ENCODE peak calls at places on chromosome X, in eight cellular contexts. One of them, this sample, is unnamed.

GRCh38 chrX:22135171-22135711 is 103.1 kb downstream of the PHEX start:
- DNase-seq in Karpas-422: no peak
- DNase-seq in iris pigment epithelial cell: peak; percentile 67
- DNase-seq in effector memory CD4-positive, alpha-beta T cell: no peak
- DNase-seq in iPS-NIHi11: no peak
- DNase-seq in WTC11: no peak
- DNase-seq in NCI-H1694 treated with DMSO at 0.1 percent for 48 hours: peak; percentile 71
- DNase-seq in astrocyte of the hippocampus: peak; percentile 43
- DNase-seq in this sample: peak; percentile 56

GRCh38 chrX:1598876-1599790 is 7.7 kb downstream of the AKAP17A start:
- DNase-seq in Karpas-422: no peak
- DNase-seq in iris pigment epithelial cell: no peak
- DNase-seq in effector memory CD4-positive, alpha-beta T cell: no peak
- DNase-seq in iPS-NIHi11: no peak
- DNase-seq in WTC11: no peak
- DNase-seq in NCI-H1694 treated with DMSO at 0.1 percent for 48 hours: no peak
- DNase-seq in astrocyte of the hippocampus: no peak
- DNase-seq in this sample: no peak

GRCh38 chrX:22666441-22666840 is 333.3 kb upstream of the DDX53 start:
- DNase-seq in Karpas-422: peak; percentile 82
- DNase-seq in iris pigment epithelial cell: peak; percentile 19
- DNase-seq in effector memory CD4-positive, alpha-beta T cell: no peak
- DNase-seq in iPS-NIHi11: peak; percentile 37
- DNase-seq in WTC11: peak; percentile 46
- DNase-seq in NCI-H1694 treated with DMSO at 0.1 percent for 48 hours: no peak
- DNase-seq in astrocyte of the hippocampus: no peak
- DNase-seq in this sample: no peak

GRCh38 chrX:111262086-111262485 is 8.2 kb downstream of the CAPN6 start:
- DNase-seq in Karpas-422: no peak
- DNase-seq in iris pigment epithelial cell: peak; percentile 14
- DNase-seq in effector memory CD4-positive, alpha-beta T cell: no peak
- DNase-seq in iPS-NIHi11: no peak
- DNase-seq in WTC11: no peak
- DNase-seq in NCI-H1694 treated with DMSO at 0.1 percent for 48 hours: no peak
- DNase-seq in astrocyte of the hippocampus: peak; percentile 16
- DNase-seq in this sample: no peak

GRCh38 chrX:119055650-119056049 is 17.1 kb upstream of the CT47C1 start:
- DNase-seq in Karpas-422: no peak
- DNase-seq in iris pigment epithelial cell: no peak
- DNase-seq in effector memory CD4-positive, alpha-beta T cell: no peak
- DNase-seq in iPS-NIHi11: no peak
- DNase-seq in WTC11: no peak
- DNase-seq in NCI-H1694 treated with DMSO at 0.1 percent for 48 hours: no peak
- DNase-seq in astrocyte of the hippocampus: peak; percentile 8
- DNase-seq in this sample: no peak

GRCh38 chrX:152819732-152820131 is 10.8 kb downstream of the CETN2 start:
- DNase-seq in Karpas-422: peak; percentile 6
- DNase-seq in iris pigment epithelial cell: peak; percentile 36
- DNase-seq in effector memory CD4-positive, alpha-beta T cell: no peak
- DNase-seq in iPS-NIHi11: no peak
- DNase-seq in WTC11: no peak
- DNase-seq in NCI-H1694 treated with DMSO at 0.1 percent for 48 hours: no peak
- DNase-seq in astrocyte of the hippocampus: no peak
- DNase-seq in this sample: no peak

GRCh38 chrX:53265771-53266170 is 15.6 kb downstream of the IQSEC2 start:
- DNase-seq in Karpas-422: no peak
- DNase-seq in iris pigment epithelial cell: peak; percentile 69
- DNase-seq in effector memory CD4-positive, alpha-beta T cell: no peak
- DNase-seq in iPS-NIHi11: no peak
- DNase-seq in WTC11: no peak
- DNase-seq in NCI-H1694 treated with DMSO at 0.1 percent for 48 hours: no peak
- DNase-seq in astrocyte of the hippocampus: no peak
- DNase-seq in this sample: peak; percentile 13

GRCh38 chrX:133786382-133786781 is 199.0 kb downstream of the GPC3 start:
- DNase-seq in Karpas-422: no peak
- DNase-seq in iris pigment epithelial cell: no peak
- DNase-seq in effector memory CD4-positive, alpha-beta T cell: no peak
- DNase-seq in iPS-NIHi11: no peak
- DNase-seq in WTC11: no peak
- DNase-seq in NCI-H1694 treated with DMSO at 0.1 percent for 48 hours: peak; percentile 7
- DNase-seq in astrocyte of the hippocampus: no peak
- DNase-seq in this sample: no peak

GRCh38 chrX:133988010-133988409 is 2.6 kb upstream of the GPC3 start:
- DNase-seq in Karpas-422: no peak
- DNase-seq in iris pigment epithelial cell: no peak
- DNase-seq in effector memory CD4-positive, alpha-beta T cell: no peak
- DNase-seq in iPS-NIHi11: no peak
- DNase-seq in WTC11: no peak
- DNase-seq in NCI-H1694 treated with DMSO at 0.1 percent for 48 hours: no peak
- DNase-seq in astrocyte of the hippocampus: no peak
- DNase-seq in this sample: no peak

GRCh38 chrX:7586126-7586525 is 256.8 kb upstream of the VCX start:
- DNase-seq in Karpas-422: peak; percentile 77
- DNase-seq in iris pigment epithelial cell: peak; percentile 46
- DNase-seq in effector memory CD4-positive, alpha-beta T cell: no peak
- DNase-seq in iPS-NIHi11: peak; percentile 4
- DNase-seq in WTC11: no peak
- DNase-seq in NCI-H1694 treated with DMSO at 0.1 percent for 48 hours: no peak
- DNase-seq in astrocyte of the hippocampus: peak; percentile 51
- DNase-seq in this sample: peak; percentile 46

GRCh38 chrX:323721-324628 is 5.4 kb upstream of the GTPBP6 start:
- DNase-seq in Karpas-422: peak; percentile 81
- DNase-seq in iris pigment epithelial cell: peak; percentile 71
- DNase-seq in effector memory CD4-positive, alpha-beta T cell: peak; percentile 28
- DNase-seq in iPS-NIHi11: no peak
- DNase-seq in WTC11: peak; percentile 76
- DNase-seq in NCI-H1694 treated with DMSO at 0.1 percent for 48 hours: no peak
- DNase-seq in astrocyte of the hippocampus: peak; percentile 71
- DNase-seq in this sample: peak; percentile 30

GRCh38 chrX:108437789-108438623 is at the start of gene COL4A6:
- DNase-seq in Karpas-422: no peak
- DNase-seq in iris pigment epithelial cell: peak; percentile 24
- DNase-seq in effector memory CD4-positive, alpha-beta T cell: no peak
- DNase-seq in iPS-NIHi11: peak; percentile 51
- DNase-seq in WTC11: peak; percentile 73
- DNase-seq in NCI-H1694 treated with DMSO at 0.1 percent for 48 hours: no peak
- DNase-seq in astrocyte of the hippocampus: peak; percentile 64
- DNase-seq in this sample: no peak

GRCh38 chrX:48022740-48023139 is 16.0 kb downstream of the SPACA5 start:
- DNase-seq in Karpas-422: peak; percentile 4
- DNase-seq in iris pigment epithelial cell: no peak
- DNase-seq in effector memory CD4-positive, alpha-beta T cell: no peak
- DNase-seq in iPS-NIHi11: no peak
- DNase-seq in WTC11: no peak
- DNase-seq in NCI-H1694 treated with DMSO at 0.1 percent for 48 hours: no peak
- DNase-seq in astrocyte of the hippocampus: no peak
- DNase-seq in this sample: no peak

GRCh38 chrX:50536955-50537354 is 66.3 kb upstream of the DGKK start:
- DNase-seq in Karpas-422: no peak
- DNase-seq in iris pigment epithelial cell: no peak
- DNase-seq in effector memory CD4-positive, alpha-beta T cell: no peak
- DNase-seq in iPS-NIHi11: no peak
- DNase-seq in WTC11: no peak
- DNase-seq in NCI-H1694 treated with DMSO at 0.1 percent for 48 hours: no peak
- DNase-seq in astrocyte of the hippocampus: no peak
- DNase-seq in this sample: no peak

GRCh38 chrX:16479206-16479869 is 170.6 kb upstream of the S100G start:
- DNase-seq in Karpas-422: no peak
- DNase-seq in iris pigment epithelial cell: peak; percentile 78
- DNase-seq in effector memory CD4-positive, alpha-beta T cell: no peak
- DNase-seq in iPS-NIHi11: no peak
- DNase-seq in WTC11: no peak
- DNase-seq in NCI-H1694 treated with DMSO at 0.1 percent for 48 hours: no peak
- DNase-seq in astrocyte of the hippocampus: peak; percentile 5
- DNase-seq in this sample: no peak

GRCh38 chrX:148333989-148334388 is 166.4 kb upstream of the AFF2 start:
- DNase-seq in Karpas-422: peak; percentile 50
- DNase-seq in iris pigment epithelial cell: no peak
- DNase-seq in effector memory CD4-positive, alpha-beta T cell: no peak
- DNase-seq in iPS-NIHi11: no peak
- DNase-seq in WTC11: no peak
- DNase-seq in NCI-H1694 treated with DMSO at 0.1 percent for 48 hours: no peak
- DNase-seq in astrocyte of the hippocampus: no peak
- DNase-seq in this sample: no peak

GRCh38 chrX:52867610-52868348 is at the start of gene XAGE3:
- DNase-seq in Karpas-422: no peak
- DNase-seq in iris pigment epithelial cell: no peak
- DNase-seq in effector memory CD4-positive, alpha-beta T cell: no peak
- DNase-seq in iPS-NIHi11: no peak
- DNase-seq in WTC11: no peak
- DNase-seq in NCI-H1694 treated with DMSO at 0.1 percent for 48 hours: no peak
- DNase-seq in astrocyte of the hippocampus: no peak
- DNase-seq in this sample: no peak

GRCh38 chrX:45668686-45669443 is 468.2 kb upstream of the DIPK2B start:
- DNase-seq in Karpas-422: no peak
- DNase-seq in iris pigment epithelial cell: peak; percentile 94
- DNase-seq in effector memory CD4-positive, alpha-beta T cell: no peak
- DNase-seq in iPS-NIHi11: no peak
- DNase-seq in WTC11: no peak
- DNase-seq in NCI-H1694 treated with DMSO at 0.1 percent for 48 hours: no peak
- DNase-seq in astrocyte of the hippocampus: peak; percentile 88
- DNase-seq in this sample: peak; percentile 39

GRCh38 chrX:71224098-71224708 is 1.2 kb downstream of the GJB1 start:
- DNase-seq in Karpas-422: no peak
- DNase-seq in iris pigment epithelial cell: no peak
- DNase-seq in effector memory CD4-positive, alpha-beta T cell: no peak
- DNase-seq in iPS-NIHi11: peak; percentile 42
- DNase-seq in WTC11: no peak
- DNase-seq in NCI-H1694 treated with DMSO at 0.1 percent for 48 hours: no peak
- DNase-seq in astrocyte of the hippocampus: no peak
- DNase-seq in this sample: no peak

GRCh38 chrX:150940844-150941495 is 42.2 kb upstream of the HMGB3 start:
- DNase-seq in Karpas-422: no peak
- DNase-seq in iris pigment epithelial cell: no peak
- DNase-seq in effector memory CD4-positive, alpha-beta T cell: no peak
- DNase-seq in iPS-NIHi11: no peak
- DNase-seq in WTC11: no peak
- DNase-seq in NCI-H1694 treated with DMSO at 0.1 percent for 48 hours: no peak
- DNase-seq in astrocyte of the hippocampus: no peak
- DNase-seq in this sample: no peak

GRCh38 chrX:19372170-19373033 is 28.7 kb downstream of the PDHA1 start:
- DNase-seq in Karpas-422: peak; percentile 85
- DNase-seq in iris pigment epithelial cell: peak; percentile 68
- DNase-seq in effector memory CD4-positive, alpha-beta T cell: peak; percentile 42
- DNase-seq in iPS-NIHi11: peak; percentile 69
- DNase-seq in WTC11: peak; percentile 69
- DNase-seq in NCI-H1694 treated with DMSO at 0.1 percent for 48 hours: peak; percentile 6
- DNase-seq in astrocyte of the hippocampus: peak; percentile 82
- DNase-seq in this sample: peak; percentile 54

GRCh38 chrX:129957241-129958099 is 25.0 kb upstream of the BCORL1 start:
- DNase-seq in Karpas-422: peak; percentile 93
- DNase-seq in iris pigment epithelial cell: peak; percentile 48
- DNase-seq in effector memory CD4-positive, alpha-beta T cell: no peak
- DNase-seq in iPS-NIHi11: peak; percentile 75
- DNase-seq in WTC11: peak; percentile 64
- DNase-seq in NCI-H1694 treated with DMSO at 0.1 percent for 48 hours: no peak
- DNase-seq in astrocyte of the hippocampus: peak; percentile 57
- DNase-seq in this sample: peak; percentile 54

GRCh38 chrX:44061940-44062339 is 88.8 kb upstream of the NDP start:
- DNase-seq in Karpas-422: no peak
- DNase-seq in iris pigment epithelial cell: no peak
- DNase-seq in effector memory CD4-positive, alpha-beta T cell: no peak
- DNase-seq in iPS-NIHi11: no peak
- DNase-seq in WTC11: no peak
- DNase-seq in NCI-H1694 treated with DMSO at 0.1 percent for 48 hours: no peak
- DNase-seq in astrocyte of the hippocampus: no peak
- DNase-seq in this sample: no peak

GRCh38 chrX:107728342-107729099 is 47.1 kb downstream of the TSC22D3 start:
- DNase-seq in Karpas-422: no peak
- DNase-seq in iris pigment epithelial cell: no peak
- DNase-seq in effector memory CD4-positive, alpha-beta T cell: no peak
- DNase-seq in iPS-NIHi11: no peak
- DNase-seq in WTC11: no peak
- DNase-seq in NCI-H1694 treated with DMSO at 0.1 percent for 48 hours: no peak
- DNase-seq in astrocyte of the hippocampus: no peak
- DNase-seq in this sample: peak; percentile 48

GRCh38 chrX:11750694-11751093 is 7.3 kb upstream of the MSL3 start:
- DNase-seq in Karpas-422: no peak
- DNase-seq in iris pigment epithelial cell: no peak
- DNase-seq in effector memory CD4-positive, alpha-beta T cell: no peak
- DNase-seq in iPS-NIHi11: no peak
- DNase-seq in WTC11: no peak
- DNase-seq in NCI-H1694 treated with DMSO at 0.1 percent for 48 hours: no peak
- DNase-seq in astrocyte of the hippocampus: no peak
- DNase-seq in this sample: no peak

GRCh38 chrX:136967965-136968364 is 65.8 kb downstream of the GPR101 start:
- DNase-seq in Karpas-422: no peak
- DNase-seq in iris pigment epithelial cell: no peak
- DNase-seq in effector memory CD4-positive, alpha-beta T cell: no peak
- DNase-seq in iPS-NIHi11: no peak
- DNase-seq in WTC11: no peak
- DNase-seq in NCI-H1694 treated with DMSO at 0.1 percent for 48 hours: no peak
- DNase-seq in astrocyte of the hippocampus: no peak
- DNase-seq in this sample: no peak

GRCh38 chrX:44261286-44261685 is 82.2 kb downstream of the EFHC2 start:
- DNase-seq in Karpas-422: no peak
- DNase-seq in iris pigment epithelial cell: no peak
- DNase-seq in effector memory CD4-positive, alpha-beta T cell: no peak
- DNase-seq in iPS-NIHi11: no peak
- DNase-seq in WTC11: no peak
- DNase-seq in NCI-H1694 treated with DMSO at 0.1 percent for 48 hours: no peak
- DNase-seq in astrocyte of the hippocampus: peak; percentile 32
- DNase-seq in this sample: peak; percentile 11

GRCh38 chrX:40651620-40652223 is 4.4 kb upstream of the CXorf38 start:
- DNase-seq in Karpas-422: peak; percentile 88
- DNase-seq in iris pigment epithelial cell: peak; percentile 70
- DNase-seq in effector memory CD4-positive, alpha-beta T cell: peak; percentile 55
- DNase-seq in iPS-NIHi11: peak; percentile 10
- DNase-seq in WTC11: peak; percentile 33
- DNase-seq in NCI-H1694 treated with DMSO at 0.1 percent for 48 hours: peak; percentile 68
- DNase-seq in astrocyte of the hippocampus: peak; percentile 82
- DNase-seq in this sample: peak; percentile 65

GRCh38 chrX:13373807-13374187 is 53.9 kb upstream of the ATXN3L start:
- DNase-seq in Karpas-422: no peak
- DNase-seq in iris pigment epithelial cell: peak; percentile 87
- DNase-seq in effector memory CD4-positive, alpha-beta T cell: no peak
- DNase-seq in iPS-NIHi11: no peak
- DNase-seq in WTC11: no peak
- DNase-seq in NCI-H1694 treated with DMSO at 0.1 percent for 48 hours: no peak
- DNase-seq in astrocyte of the hippocampus: peak; percentile 73
- DNase-seq in this sample: peak; percentile 64

GRCh38 chrX:48515842-48516241 is 5.8 kb upstream of the EBP start:
- DNase-seq in Karpas-422: no peak
- DNase-seq in iris pigment epithelial cell: no peak
- DNase-seq in effector memory CD4-positive, alpha-beta T cell: no peak
- DNase-seq in iPS-NIHi11: no peak
- DNase-seq in WTC11: no peak
- DNase-seq in NCI-H1694 treated with DMSO at 0.1 percent for 48 hours: no peak
- DNase-seq in astrocyte of the hippocampus: no peak
- DNase-seq in this sample: no peak

GRCh38 chrX:15215366-15215765 is 54.5 kb downstream of the ASB9 start:
- DNase-seq in Karpas-422: no peak
- DNase-seq in iris pigment epithelial cell: no peak
- DNase-seq in effector memory CD4-positive, alpha-beta T cell: no peak
- DNase-seq in iPS-NIHi11: no peak
- DNase-seq in WTC11: no peak
- DNase-seq in NCI-H1694 treated with DMSO at 0.1 percent for 48 hours: peak; percentile 66
- DNase-seq in astrocyte of the hippocampus: no peak
- DNase-seq in this sample: no peak

This sample was measured in myocyte.